ENCODE peak calls at places on chromosomes 12 and 14, in six cellular contexts. E, M, G, S, W and C are unnamed samples.

GRCh38 chr14:37234222-37234621 is 36.5 kb downstream of the MIPOL1 start:
- DNase-seq in E (no peak), G (no peak), M (no peak), S (no peak), W (no peak), C (no peak)

GRCh38 chr12:33718631-33719030 is 279.0 kb upstream of the SYT10 start:
- DNase-seq in W (no peak), M (no peak), E (no peak), G (no peak), S (no peak), C (no peak)

GRCh38 chr14:29045237-29045636 is 278.6 kb downstream of the FOXG1 start:
- DNase-seq in E (no peak), M (no peak), G (no peak), W (no peak), S (no peak), C (no peak)

GRCh38 chr12:106189341-106189740 is 50.6 kb upstream of the NUAK1 start:
- DNase-seq in S (no peak), M (no peak), E (no peak), W (peak), G (no peak), C (no peak)

GRCh38 chr14:101705733-101706508 is 55.6 kb upstream of the PPP2R5C start:
- DNase-seq in E (no peak), W (peak), G (no peak), M (no peak), S (no peak), C (peak)

GRCh38 chr14:105275267-105275946 is 25.4 kb downstream of the BRF1 start:
- DNase-seq in E (no peak), W (no peak), S (peak), M (no peak), G (peak), C (no peak)

GRCh38 chr12:7117670-7118069 is 8.7 kb upstream of the C1RL start:
- DNase-seq in M (no peak), E (no peak), S (no peak), W (no peak), G (no peak), C (no peak)

GRCh38 chr12:90027889-90028570 is 319.4 kb upstream of the ATP2B1 start:
- DNase-seq in G (no peak), S (no peak), E (no peak), W (no peak), M (no peak), C (no peak)

GRCh38 chr14:101875726-101876268 is 88.6 kb upstream of the DYNC1H1 start:
- DNase-seq in S (no peak), E (no peak), G (no peak), M (no peak), W (no peak), C (no peak)

GRCh38 chr14:64337901-64338615 is 43.9 kb upstream of the ESR2 start:
- DNase-seq in S (peak), G (peak), E (peak), W (peak), M (peak), C (peak)

GRCh38 chr12:28963554-28963953 is 185.5 kb upstream of the FAR2 start:
- DNase-seq in M (no peak), E (no peak), W (peak), G (peak), S (no peak), C (no peak)

GRCh38 chr14:55671641-55672040 is 91.6 kb downstream of the KTN1 start:
- DNase-seq in E (no peak), M (no peak), S (no peak), W (no peak), G (no peak), C (no peak)

GRCh38 chr14:54838931-54839512 is 63.6 kb downstream of the GCH1 start:
- DNase-seq in M (no peak), G (no peak), S (no peak), E (no peak), W (no peak), C (no peak)

GRCh38 chr12:108798551-108799221 is 58.7 kb downstream of the SSH1 start:
- DNase-seq in M (no peak), S (no peak), E (peak), G (peak), W (no peak), C (no peak)

GRCh38 chr14:104681689-104682074 is 7.7 kb upstream of the INF2 start:
- DNase-seq in W (peak), E (peak), M (peak), G (peak), S (no peak), C (peak)

GRCh38 chr12:7387289-7387688 is 56.7 kb downstream of the CD163L1 start:
- DNase-seq in M (no peak), W (no peak), E (no peak), G (no peak), S (no peak), C (no peak)

GRCh38 chr14:75258079-75258802 is 20.4 kb upstream of the FOS start:
- DNase-seq in G (peak), E (no peak), S (no peak), M (no peak), W (no peak), C (peak)

GRCh38 chr12:9256341-9256740 is 48.1 kb upstream of the PZP start:
- DNase-seq in E (no peak), W (no peak), M (no peak), S (no peak), G (no peak), C (no peak)

GRCh38 chr12:90945070-90945649 is 9.8 kb downstream of the CCER1 start:
- DNase-seq in E (no peak), W (no peak), M (no peak), S (no peak), G (peak), C (no peak)

GRCh38 chr14:21257395-21258193 is 11.6 kb downstream of the HNRNPC start:
- DNase-seq in E (no peak), S (no peak), G (no peak), M (peak), W (no peak), C (no peak)

GRCh38 chr14:84108746-84109457 is 1421.0 kb upstream of the FLRT2 start:
- DNase-seq in W (no peak), G (no peak), S (no peak), M (no peak), E (no peak), C (no peak)

GRCh38 chr12:27474344-27474743 is 27.8 kb downstream of the SMCO2 start:
- DNase-seq in M (no peak), S (peak), W (no peak), E (no peak), G (peak), C (no peak)

GRCh38 chr14:93950948-93951668 is 24.0 kb downstream of the FAM181A start:
- DNase-seq in G (no peak), S (no peak), W (no peak), M (no peak), E (no peak), C (no peak)

GRCh38 chr12:42590324-42590934 is 883 bp upstream of the PRICKLE1 start:
- DNase-seq in S (no peak), W (peak), M (peak), E (peak), G (no peak), C (peak)

GRCh38 chr12:82996168-82996812 is 309.6 kb downstream of the TMTC2 start:
- DNase-seq in W (no peak), M (no peak), S (no peak), E (no peak), G (no peak), C (no peak)

GRCh38 chr14:99159341-99160340 is 112.4 kb downstream of the BCL11B start:
- DNase-seq in E (no peak), M (no peak), W (no peak), G (no peak), S (no peak), C (no peak)

GRCh38 chr12:99600388-99600787 is 47.2 kb upstream of the GARIN6 start:
- DNase-seq in S (no peak), M (no peak), G (no peak), E (no peak), W (no peak), C (no peak)

GRCh38 chr12:80176706-80177105 is 77.4 kb downstream of the OTOGL start:
- DNase-seq in W (no peak), S (no peak), G (no peak), E (no peak), M (no peak), C (no peak)

GRCh38 chr12:130668286-130669204 is 47.6 kb downstream of the RIMBP2 start:
- DNase-seq in S (no peak), E (no peak), G (no peak), M (no peak), W (no peak), C (no peak)

GRCh38 chr12:80792861-80793260 is 76.1 kb downstream of the MYF5 start:
- DNase-seq in M (no peak), G (no peak), S (no peak), W (no peak), E (no peak), C (no peak)

GRCh38 chr12:6927379-6927991 is at the start of gene ATN1:
- DNase-seq in G (peak), E (peak), W (peak), S (peak), M (peak), C (peak)

GRCh38 chr14:92942576-92942975 is 19.6 kb downstream of the CHGA start:
- DNase-seq in M (no peak), W (no peak), E (no peak), S (no peak), G (no peak), C (no peak)

GRCh38 chr12:93043877-93044209 is 114.7 kb upstream of the EEA1 start:
- DNase-seq in M (no peak), S (no peak), E (no peak), G (no peak), W (no peak), C (no peak)

GRCh38 chr12:31006416-31007152 is 67.1 kb upstream of the DDX11 start:
- DNase-seq in S (no peak), E (no peak), M (no peak), G (no peak), W (no peak), C (peak)

GRCh38 chr14:103058209-103059055 is 1.1 kb upstream of the CDC42BPB start:
- DNase-seq in G (peak), W (no peak), E (peak), S (no peak), M (no peak), C (no peak)

GRCh38 chr12:43550831-43551270 is 1.2 kb downstream of the ADAMTS20 start:
- DNase-seq in W (peak), G (no peak), M (no peak), S (no peak), E (no peak), C (no peak)

GRCh38 chr14:63039800-63040380 is 5.4 kb downstream of the KCNH5 start:
- DNase-seq in E (no peak), S (peak), M (no peak), G (no peak), W (peak), C (no peak)

GRCh38 chr14:58749066-58749669 is 111.4 kb downstream of the DACT1 start:
- DNase-seq in W (no peak), G (peak), E (peak), S (peak), M (no peak), C (peak)

GRCh38 chr12:132243596-132244289 is 85.6 kb downstream of the GALNT9 start:
- DNase-seq in W (peak), S (no peak), M (peak), G (no peak), E (no peak), C (peak)